ENCODE peak calls at places on chromosome 2, in eight cellular contexts. E is GM13976, G is HEK293T, Y is KG1, U is mesenteric fat pad, K is tibial nerve, S is lower leg skin, C is fibroblast of pulmonary artery. Q is an unnamed sample.

GRCh38 chr2:133836220-133836619 is 268.0 kb upstream of the NCKAP5 start:
- DNase-seq in Y (no peak), U (no peak), S (no peak), K (no peak), C (no peak), E (peak; percentile 42), G (no peak), Q (peak; percentile 47)

GRCh38 chr2:69499242-69499641 is 62.0 kb upstream of the NFU1 start:
- DNase-seq in E (peak; percentile 51), Y (no peak), S (no peak), G (no peak), K (no peak), C (no peak), U (no peak), Q (no peak)

GRCh38 chr2:122136071-122136470 is 380.6 kb downstream of the TSN start:
- DNase-seq in Y (no peak), K (no peak), G (peak; percentile 36), C (peak; percentile 59), U (no peak), E (peak; percentile 29), S (no peak), Q (no peak)

GRCh38 chr2:117118994-117119393 is 695.5 kb upstream of the DDX18 start:
- DNase-seq in Y (no peak), K (no peak), C (no peak), E (no peak), U (no peak), S (no peak), G (no peak), Q (no peak)

GRCh38 chr2:153886833-153887232 is 15.1 kb downstream of the GALNT13 start:
- DNase-seq in G (no peak), S (no peak), U (no peak), C (no peak), K (no peak), Y (no peak), E (no peak), Q (no peak)

GRCh38 chr2:200810252-200810650 is 1.5 kb upstream of the BZW1 start:
- DNase-seq in Y (no peak), K (no peak), S (no peak), G (no peak), U (no peak), C (peak; percentile 79), E (no peak), Q (no peak)

GRCh38 chr2:96321230-96322103 is 3.6 kb upstream of the ITPRIPL1 start:
- DNase-seq in S (peak; percentile 42), K (no peak), G (peak; percentile 36), Y (peak; percentile 48), E (peak; percentile 89), U (peak; percentile 87), C (peak; percentile 19), Q (no peak)

GRCh38 chr2:146890491-146890890 is 954.3 kb upstream of the ACVR2A start:
- DNase-seq in C (peak; percentile 3), K (no peak), G (no peak), E (no peak), S (no peak), Y (no peak), U (no peak), Q (no peak)

GRCh38 chr2:45904267-45904921 is 252.9 kb downstream of the PRKCE start:
- DNase-seq in E (peak; percentile 57), S (no peak), C (no peak), U (no peak), Y (no peak), G (no peak), K (no peak), Q (no peak)

GRCh38 chr2:53312721-53313120 is 454.9 kb upstream of the CHAC2 start:
- DNase-seq in U (no peak), G (no peak), K (no peak), Y (no peak), E (no peak), C (no peak), S (no peak), Q (no peak)

GRCh38 chr2:39723946-39724827 is 54.9 kb downstream of the THUMPD2 start:
- DNase-seq in G (no peak), U (no peak), C (no peak), E (no peak), Y (no peak), S (no peak), K (no peak), Q (no peak)

GRCh38 chr2:70044290-70045040 is 42.8 kb upstream of the PCBP1 start:
- DNase-seq in S (no peak), G (no peak), C (no peak), E (no peak), K (no peak), Y (no peak), U (no peak), Q (no peak)

GRCh38 chr2:165572155-165572554 is 102.7 kb downstream of the CSRNP3 start:
- DNase-seq in E (no peak), C (no peak), G (peak; percentile 44), U (no peak), Y (no peak), K (no peak), S (no peak), Q (no peak)

GRCh38 chr2:84924173-84925106 is 19.0 kb downstream of the TMSB10 start:
- DNase-seq in C (peak; percentile 84), S (peak; percentile 23), G (no peak), E (no peak), K (no peak), U (peak; percentile 65), Y (no peak), Q (no peak)

GRCh38 chr2:190663839-190664238 is 15.0 kb downstream of the NAB1 start:
- DNase-seq in K (no peak), E (no peak), G (no peak), U (no peak), S (no peak), C (no peak), Y (no peak), Q (no peak)

GRCh38 chr2:43579275-43579981 is 16.4 kb downstream of the THADA start:
- DNase-seq in K (no peak), S (no peak), U (no peak), Y (no peak), E (no peak), C (no peak), G (no peak), Q (no peak)

GRCh38 chr2:145652992-145653545 is 1133.2 kb upstream of the ZEB2 start:
- DNase-seq in C (peak; percentile 89), U (no peak), S (peak; percentile 14), G (no peak), Y (no peak), K (no peak), E (no peak), Q (no peak)

GRCh38 chr2:60581461-60582282 is 28.2 kb upstream of the BCL11A start:
- DNase-seq in Y (peak; percentile 24), U (peak; percentile 92), K (peak; percentile 20), C (peak; percentile 54), E (peak; percentile 90), G (peak; percentile 88), S (no peak), Q (no peak)

GRCh38 chr2:208718828-208719227 is 312.2 kb downstream of the PTH2R start:
- DNase-seq in K (no peak), C (no peak), Y (no peak), U (no peak), E (no peak), S (no peak), G (no peak), Q (no peak)

GRCh38 chr2:147521936-147522335 is 322.9 kb upstream of the ACVR2A start:
- DNase-seq in K (no peak), U (no peak), C (no peak), Y (no peak), S (no peak), G (no peak), E (no peak), Q (no peak)

GRCh38 chr2:9594361-9595063 is 36.3 kb downstream of the YWHAQ start:
- DNase-seq in E (no peak), K (no peak), U (no peak), C (peak; percentile 94), S (peak; percentile 29), Y (no peak), G (no peak), Q (no peak)

GRCh38 chr2:85577386-85578242 is at the start of gene VAMP8:
- DNase-seq in Y (peak; percentile 73), C (no peak), U (no peak), G (no peak), S (peak; percentile 77), E (peak; percentile 79), K (no peak), Q (no peak)

GRCh38 chr2:82339805-82340204 is 2035.3 kb upstream of the LRRTM1 start:
- DNase-seq in U (no peak), C (no peak), K (no peak), G (no peak), Y (no peak), E (no peak), S (no peak), Q (no peak)

GRCh38 chr2:43044093-43044614 is 182.3 kb downstream of the ZFP36L2 start:
- DNase-seq in K (no peak), E (no peak), S (no peak), C (no peak), Y (no peak), U (no peak), G (no peak), Q (no peak)

GRCh38 chr2:235140801-235141081 is 188.9 kb downstream of the SH3BP4 start:
- DNase-seq in C (no peak), S (no peak), E (no peak), K (no peak), Y (no peak), U (no peak), G (no peak), Q (no peak)

GRCh38 chr2:118046628-118047210 is 32.8 kb upstream of the CCDC93 start:
- DNase-seq in S (no peak), U (no peak), K (no peak), G (peak; percentile 36), Y (peak; percentile 13), C (peak; percentile 69), E (peak; percentile 31), Q (no peak)

GRCh38 chr2:7736646-7737305 is 819.6 kb downstream of the RNF144A start:
- DNase-seq in C (no peak), Y (no peak), U (no peak), S (no peak), E (no peak), G (no peak), K (no peak), Q (no peak)

Q was measured in vagina.